ENCODE peak calls at places on chromosomes 2 and 18, in five cellular contexts. F is heart left ventricle, E is HepG2, J is IMR-90, H is A549. P is an unnamed sample.

GRCh38 chr2:21042708-21042957 is 1.2 kb downstream of the APOB start:
- ATAC-seq in F (no peak), E (no peak), J (no peak), H (no peak), P (no peak)

GRCh38 chr2:68404164-68404563 is 39.1 kb downstream of the PLEK start:
- ATAC-seq in F (no peak), E (peak; percentile 63), J (no peak), H (no peak), P (no peak)

GRCh38 chr2:155389224-155389623 is 690.7 kb downstream of the KCNJ3 start:
- ATAC-seq in F (no peak), E (no peak), J (no peak), H (no peak), P (no peak)

GRCh38 chr2:121094845-121095244 is 190.2 kb downstream of the TFCP2L1 start:
- ATAC-seq in F (no peak), E (peak; percentile 16), J (no peak), H (no peak), P (no peak)

GRCh38 chr2:68193144-68193543 is 35.5 kb downstream of the PNO1 start:
- ATAC-seq in F (no peak), E (no peak), J (no peak), H (no peak), P (no peak)

GRCh38 chr2:8249191-8249590 is 432.7 kb upstream of the ID2 start:
- ATAC-seq in F (peak; percentile 43), E (no peak), J (no peak), H (no peak), P (peak; percentile 43)

GRCh38 chr2:204004912-204005311 is 68.3 kb downstream of the ICOS start:
- ATAC-seq in F (no peak), E (no peak), J (no peak), H (no peak), P (no peak)

GRCh38 chr2:73260338-73260984 is 23.8 kb downstream of the FBXO41 start:
- ATAC-seq in F (peak; percentile 52), E (peak; percentile 65), J (peak; percentile 84), H (peak; percentile 69), P (no peak)

GRCh38 chr2:8459474-8459873 is 222.4 kb upstream of the ID2 start:
- ATAC-seq in F (no peak), E (no peak), J (no peak), H (no peak), P (no peak)

GRCh38 chr18:64201781-64202180 is 52.9 kb upstream of the LINC00305 start:
- ATAC-seq in F (no peak), E (no peak), J (no peak), H (no peak), P (no peak)

GRCh38 chr2:121513597-121514333 is 16.9 kb upstream of the RNU4ATAC start:
- ATAC-seq in F (no peak), E (no peak), J (no peak), H (no peak), P (no peak)

GRCh38 chr2:201344663-201345366 is 12.3 kb downstream of the FLACC1 start:
- ATAC-seq in F (no peak), E (peak; percentile 97), J (no peak), H (peak; percentile 86), P (no peak)
- TF ChIP-seq CTCF in F (no peak), E (peak; percentile 59), J (no peak), H (peak; percentile 22), P (no peak)

GRCh38 chr2:175183674-175184073 is 2.2 kb upstream of the ATP5MC3 start:
- ATAC-seq in F (no peak), E (no peak), J (no peak), H (no peak), P (no peak)

GRCh38 chr2:175176624-175177023 is 4.9 kb downstream of the ATP5MC3 start:
- ATAC-seq in F (no peak), E (no peak), J (no peak), H (no peak), P (no peak)

GRCh38 chr2:175181877-175182308 is 383 bp upstream of the ATP5MC3 start:
- ATAC-seq in F (no peak), E (no peak), J (no peak), H (no peak), P (no peak)

GRCh38 chr2:175180701-175181103 is 808 bp downstream of the ATP5MC3 start:
- ATAC-seq in F (peak; percentile 76), E (peak; percentile 87), J (peak; percentile 73), H (peak; percentile 79), P (peak; percentile 36)

GRCh38 chr2:175181104-175181876 is at the start of gene ATP5MC3:
- ATAC-seq in F (peak; percentile 95), E (peak; percentile 95), J (peak; percentile 92), H (peak; percentile 93), P (peak; percentile 97)
- TF ChIP-seq POLR2A in F (peak; percentile 80), E (peak; percentile 98), J (peak; percentile 58), H (peak; percentile 91), P (peak; percentile 83)

DNA sequence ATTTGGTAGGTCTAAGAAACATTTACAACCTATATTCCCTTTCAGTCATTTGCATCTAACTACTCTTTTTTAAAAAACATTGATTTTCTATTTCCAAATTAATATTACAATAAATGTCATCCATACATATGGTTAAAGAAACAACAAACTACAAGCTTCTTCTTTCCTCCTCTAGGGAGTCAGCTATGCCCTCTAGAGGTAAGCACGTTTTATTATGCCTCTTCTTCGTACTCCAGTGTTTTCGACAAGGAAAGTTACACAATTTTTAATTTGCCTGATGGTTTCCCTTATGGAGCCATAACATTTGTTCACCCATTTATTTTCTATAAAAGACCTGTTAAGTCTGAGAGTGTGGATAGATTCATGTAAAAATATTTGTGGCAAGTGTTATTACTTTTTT is 183.4 kb upstream of the CDH7 start:
- ATAC-seq in F (no peak), E (peak; percentile 55), J (no peak), H (no peak), P (no peak)
- TF ChIP-seq CTCF in F (no peak), E (peak; percentile 25), J (no peak), H (no peak), P (no peak)

GRCh38 chr18:77304263-77304662 is 54.6 kb downstream of the GALR1 start:
- ATAC-seq in F (no peak), E (no peak), J (no peak), H (no peak), P (no peak)
- TF ChIP-seq POLR2A in F (no peak), E (no peak), J (no peak), H (no peak), P (no peak)

DNA sequence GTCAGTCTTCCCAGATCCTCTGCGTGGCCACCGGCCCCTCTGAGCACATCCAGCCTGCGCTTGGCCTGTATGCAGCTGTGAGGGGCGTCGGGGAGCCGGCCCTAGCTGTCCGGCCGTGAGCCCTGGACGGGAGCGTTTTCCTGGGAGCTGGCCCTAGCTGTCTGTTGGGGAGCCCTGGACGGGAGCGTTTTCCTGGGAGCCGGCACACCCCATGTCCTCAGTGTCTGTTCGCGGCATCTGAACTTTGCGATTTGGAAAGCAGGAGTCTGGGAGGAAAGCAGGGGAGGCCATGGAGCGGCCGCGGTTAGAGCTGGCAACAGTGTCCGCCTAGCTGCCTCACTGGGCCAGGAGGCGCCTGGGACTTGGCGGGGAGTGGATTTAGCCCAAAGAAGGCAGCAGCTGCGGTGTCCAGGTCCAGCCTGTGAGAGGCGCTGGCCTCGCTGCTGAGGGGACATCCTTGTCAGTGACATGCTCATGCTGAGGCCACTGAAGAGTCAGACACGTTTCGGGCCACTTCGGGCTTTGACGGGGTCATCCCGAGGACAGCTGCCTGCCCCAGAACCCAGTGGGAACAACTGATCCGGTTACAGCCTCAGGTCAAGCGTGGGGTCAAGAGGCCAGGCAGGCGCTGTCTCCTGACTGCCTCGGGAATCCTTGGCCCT is 75.8 kb downstream of the KCNG2 start:
- ATAC-seq in F (no peak), E (no peak), J (no peak), H (no peak), P (no peak)
- TF ChIP-seq CTCF in F (no peak), E (no peak), J (no peak), H (no peak), P (no peak)

GRCh38 chr2:159285929-159286708 is at the start of gene WDSUB1:
- ATAC-seq in F (peak; percentile 60), E (peak; percentile 75), J (peak; percentile 33), H (peak; percentile 58), P (peak; percentile 68)
- TF ChIP-seq POLR2A in F (no peak), E (no peak), J (no peak), H (no peak), P (no peak)

DNA sequence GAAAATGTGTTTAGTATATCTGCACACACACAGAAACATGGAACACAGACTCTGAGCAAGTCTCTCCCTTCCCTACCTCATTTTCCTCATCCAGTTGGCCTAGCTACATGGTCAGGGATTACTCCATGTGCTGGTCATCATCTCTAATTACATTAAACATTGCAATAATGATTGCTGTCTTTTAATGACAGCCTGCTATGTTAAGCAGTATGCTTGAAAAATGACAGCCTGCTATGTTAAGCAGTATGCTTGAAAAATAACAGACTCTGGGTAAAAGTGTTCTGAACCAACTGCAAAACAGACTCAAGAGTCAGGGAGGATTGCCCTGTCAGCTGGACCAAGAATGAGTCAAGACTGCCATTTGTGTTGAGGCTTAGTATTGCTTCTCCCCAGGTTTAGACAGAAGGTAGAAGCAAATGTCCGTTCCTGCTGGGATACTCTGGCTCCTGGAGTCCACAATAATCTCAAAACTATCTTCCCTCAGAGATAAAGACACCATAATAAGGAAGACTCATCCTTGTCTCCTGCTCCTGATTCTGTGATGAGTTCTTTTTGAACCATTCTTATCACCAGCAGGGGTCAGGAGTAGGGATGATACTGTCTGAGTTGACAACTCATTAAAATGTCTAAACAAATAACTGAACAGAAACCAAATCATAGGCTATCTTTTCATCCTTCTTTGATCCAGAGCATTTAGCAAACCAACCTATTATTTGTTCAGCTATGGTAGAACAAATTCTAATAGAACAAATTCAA is 57.7 kb downstream of the CCDC93 start:
- ATAC-seq in F (no peak), E (no peak), J (peak; percentile 45), H (no peak), P (no peak)
- TF ChIP-seq CTCF in F (no peak), E (no peak), J (peak; percentile 15), H (peak; percentile 25), P (no peak)